ENCODE peak calls at places on chromosomes 16 and 17, in six cellular contexts. One of them, this sample, is unnamed. For H3K36me3, the result is how much of the 10 kb centered on the place peaks cover.

GRCh38 chr17:9928601-9929341 is 23.7 kb upstream of the RCVRN start:
- DNase-seq in IMR-90: peak
- DNase-seq in cardiac muscle cell: peak
- DNase-seq in tibial artery: no peak
- DNase-seq in osteoblast: no peak
- DNase-seq in CD8-positive, alpha-beta T cell: no peak
- DNase-seq in this sample: peak

GRCh38 chr17:4101127-4101798 is 41.6 kb downstream of the ZZEF1 start:
- DNase-seq in IMR-90: peak
- DNase-seq in cardiac muscle cell: no peak
- DNase-seq in tibial artery: no peak
- DNase-seq in osteoblast: no peak
- DNase-seq in CD8-positive, alpha-beta T cell: no peak
- DNase-seq in this sample: peak

GRCh38 chr16:8885674-8886592 is 3.8 kb downstream of the LITAFD start:
- DNase-seq in IMR-90: peak
- DNase-seq in cardiac muscle cell: peak
- DNase-seq in tibial artery: no peak
- DNase-seq in osteoblast: peak
- DNase-seq in CD8-positive, alpha-beta T cell: no peak
- DNase-seq in this sample: peak

GRCh38 chr17:13735861-13736260 is 134.1 kb upstream of the HS3ST3A1 start:
- DNase-seq in IMR-90: no peak
- DNase-seq in cardiac muscle cell: no peak
- DNase-seq in tibial artery: no peak
- DNase-seq in osteoblast: no peak
- DNase-seq in CD8-positive, alpha-beta T cell: no peak
- DNase-seq in this sample: no peak

GRCh38 chr16:66474750-66475199 is 47.7 kb downstream of the BEAN1 start:
- DNase-seq in IMR-90: no peak
- DNase-seq in cardiac muscle cell: no peak
- DNase-seq in tibial artery: no peak
- DNase-seq in osteoblast: peak
- DNase-seq in CD8-positive, alpha-beta T cell: peak
- DNase-seq in this sample: no peak

GRCh38 chr17:11643851-11644250 is 45.6 kb downstream of the DNAH9 start:
- DNase-seq in IMR-90: no peak
- DNase-seq in cardiac muscle cell: no peak
- DNase-seq in tibial artery: no peak
- DNase-seq in osteoblast: no peak
- DNase-seq in CD8-positive, alpha-beta T cell: no peak
- DNase-seq in this sample: no peak

GRCh38 chr16:4796982-4797804 is 2.0 kb downstream of the SMIM22 start:
- DNase-seq in IMR-90: no peak
- DNase-seq in cardiac muscle cell: no peak
- DNase-seq in tibial artery: no peak
- DNase-seq in osteoblast: peak
- DNase-seq in CD8-positive, alpha-beta T cell: no peak
- DNase-seq in this sample: no peak

GRCh38 chr16:90008708-90009145 is 10.5 kb downstream of the DBNDD1 start:
- DNase-seq in IMR-90: peak
- DNase-seq in cardiac muscle cell: no peak
- DNase-seq in tibial artery: no peak
- DNase-seq in osteoblast: peak
- DNase-seq in CD8-positive, alpha-beta T cell: peak
- DNase-seq in this sample: no peak

GRCh38 chr17:147796-148740 is 10.7 kb downstream of the SCGB1C2 start:
- DNase-seq in IMR-90: no peak
- DNase-seq in cardiac muscle cell: no peak
- DNase-seq in tibial artery: peak
- DNase-seq in osteoblast: no peak
- DNase-seq in CD8-positive, alpha-beta T cell: no peak
- DNase-seq in this sample: no peak

GRCh38 chr17:80891096-80892018 is 100.3 kb upstream of the CHMP6 start:
- DNase-seq in IMR-90: peak
- DNase-seq in cardiac muscle cell: no peak
- DNase-seq in tibial artery: peak
- DNase-seq in osteoblast: peak
- DNase-seq in CD8-positive, alpha-beta T cell: peak
- DNase-seq in this sample: peak

GRCh38 chr17:48576479-48577309 is 1.5 kb downstream of the HOXB4 start:
- DNase-seq in IMR-90: peak
- DNase-seq in cardiac muscle cell: no peak
- DNase-seq in tibial artery: no peak
- DNase-seq in osteoblast: no peak
- DNase-seq in CD8-positive, alpha-beta T cell: no peak
- DNase-seq in this sample: peak

GRCh38 chr16:48613061-48613957 is 3.3 kb upstream of the N4BP1 start:
- DNase-seq in IMR-90: peak
- DNase-seq in cardiac muscle cell: no peak
- DNase-seq in tibial artery: no peak
- DNase-seq in osteoblast: peak
- DNase-seq in CD8-positive, alpha-beta T cell: peak
- DNase-seq in this sample: peak

GRCh38 chr16:626787-627457 is 3.9 kb upstream of the WFIKKN1 start:
- DNase-seq in IMR-90: peak
- DNase-seq in cardiac muscle cell: no peak
- DNase-seq in tibial artery: no peak
- DNase-seq in osteoblast: peak
- DNase-seq in CD8-positive, alpha-beta T cell: no peak
- DNase-seq in this sample: peak

GRCh38 chr17:43942286-43942685 is at the start of gene PPY:
- DNase-seq in IMR-90: no peak
- DNase-seq in cardiac muscle cell: no peak
- DNase-seq in tibial artery: no peak
- DNase-seq in osteoblast: no peak
- DNase-seq in CD8-positive, alpha-beta T cell: no peak
- DNase-seq in this sample: no peak

GRCh38 chr16:48963306-48963705 is 318.3 kb downstream of the CBLN1 start:
- DNase-seq in IMR-90: peak
- DNase-seq in cardiac muscle cell: no peak
- DNase-seq in tibial artery: no peak
- DNase-seq in osteoblast: no peak
- DNase-seq in CD8-positive, alpha-beta T cell: no peak
- DNase-seq in this sample: peak

GRCh38 chr16:265711-266110 is 10.0 kb downstream of the RGS11 start:
- DNase-seq in IMR-90: no peak
- DNase-seq in cardiac muscle cell: no peak
- DNase-seq in tibial artery: no peak
- DNase-seq in osteoblast: peak
- DNase-seq in CD8-positive, alpha-beta T cell: no peak
- DNase-seq in this sample: no peak

GRCh38 chr17:46764709-46765401 is 53.6 kb downstream of the WNT3 start:
- DNase-seq in IMR-90: peak
- DNase-seq in cardiac muscle cell: no peak
- DNase-seq in tibial artery: no peak
- DNase-seq in osteoblast: peak
- DNase-seq in CD8-positive, alpha-beta T cell: no peak
- DNase-seq in this sample: peak

GRCh38 chr17:15966879-15967248 is 21.9 kb downstream of the ADORA2B start:
- DNase-seq in IMR-90: no peak
- DNase-seq in cardiac muscle cell: peak
- DNase-seq in tibial artery: no peak
- DNase-seq in osteoblast: no peak
- DNase-seq in CD8-positive, alpha-beta T cell: no peak
- DNase-seq in this sample: no peak

GRCh38 chr16:49489686-49490320 is 116.2 kb downstream of the C16orf78 start:
- DNase-seq in IMR-90: no peak
- DNase-seq in cardiac muscle cell: no peak
- DNase-seq in tibial artery: peak
- DNase-seq in osteoblast: peak
- DNase-seq in CD8-positive, alpha-beta T cell: no peak
- DNase-seq in this sample: no peak

GRCh38 chr17:1420163-1420562 is 20.1 kb upstream of the YWHAE start:
- DNase-seq in IMR-90: no peak
- DNase-seq in cardiac muscle cell: no peak
- DNase-seq in tibial artery: no peak
- DNase-seq in osteoblast: no peak
- DNase-seq in CD8-positive, alpha-beta T cell: no peak
- DNase-seq in this sample: no peak

GRCh38 chr17:29256735-29257466 is 10.2 kb downstream of the CRYBA1 start:
- DNase-seq in IMR-90: peak
- DNase-seq in cardiac muscle cell: no peak
- DNase-seq in tibial artery: no peak
- DNase-seq in osteoblast: no peak
- DNase-seq in CD8-positive, alpha-beta T cell: no peak
- DNase-seq in this sample: no peak

GRCh38 chr17:69870091-69870530 is 204.9 kb upstream of the KCNJ16 start:
- DNase-seq in IMR-90: peak
- DNase-seq in cardiac muscle cell: no peak
- DNase-seq in tibial artery: no peak
- DNase-seq in osteoblast: peak
- DNase-seq in CD8-positive, alpha-beta T cell: no peak
- DNase-seq in this sample: peak

GRCh38 chr16:48575471-48576050 is 34.4 kb downstream of the N4BP1 start:
- DNase-seq in IMR-90: no peak
- DNase-seq in cardiac muscle cell: no peak
- DNase-seq in tibial artery: no peak
- DNase-seq in osteoblast: no peak
- DNase-seq in CD8-positive, alpha-beta T cell: no peak
- DNase-seq in this sample: no peak

GRCh38 chr17:65370669-65371126 is 190.8 kb downstream of the AXIN2 start:
- DNase-seq in IMR-90: no peak
- DNase-seq in cardiac muscle cell: no peak
- DNase-seq in tibial artery: no peak
- DNase-seq in osteoblast: no peak
- DNase-seq in CD8-positive, alpha-beta T cell: no peak
- DNase-seq in this sample: no peak

GRCh38 chr17:73956595-73957465 is 246.6 kb upstream of the RPL38 start:
- DNase-seq in IMR-90: no peak
- DNase-seq in cardiac muscle cell: peak
- DNase-seq in tibial artery: no peak
- DNase-seq in osteoblast: no peak
- DNase-seq in CD8-positive, alpha-beta T cell: peak
- DNase-seq in this sample: no peak

DNA sequence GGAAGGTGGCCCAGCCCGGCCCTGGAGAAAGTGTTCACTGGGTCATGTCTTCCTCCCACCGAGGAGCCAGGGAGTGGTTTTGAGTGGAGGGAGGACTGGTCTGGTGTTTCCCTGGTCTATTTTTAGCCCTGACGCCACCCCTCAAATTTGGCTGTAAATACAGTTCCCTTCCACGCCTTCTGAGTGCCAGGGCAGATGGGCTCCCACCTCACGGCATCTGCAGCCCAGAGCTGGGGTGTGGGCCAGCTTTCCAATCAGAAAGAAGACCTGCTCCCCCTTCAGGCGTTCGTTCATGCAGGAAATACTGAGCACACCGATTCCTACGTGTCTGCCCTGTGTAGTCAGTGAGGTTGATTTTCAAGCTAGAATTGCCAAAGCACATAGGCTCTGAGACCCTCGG is 53.7 kb downstream of the SNX20 start:
- DNase-seq in IMR-90: no peak
- DNase-seq in cardiac muscle cell: peak
- DNase-seq in tibial artery: peak
- DNase-seq in osteoblast: no peak
- DNase-seq in CD8-positive, alpha-beta T cell: peak
- DNase-seq in this sample: no peak
- H3K36me3 ChIP-seq in IMR-90: under half
- H3K36me3 ChIP-seq in cardiac muscle cell: under half
- H3K36me3 ChIP-seq in tibial artery: half or more
- H3K36me3 ChIP-seq in osteoblast: under half
- H3K36me3 ChIP-seq in CD8-positive, alpha-beta T cell: under half
- H3K36me3 ChIP-seq in this sample: under half

GRCh38 chr16:87848676-87849345 is 20.5 kb downstream of the SLC7A5 start:
- DNase-seq in IMR-90: no peak
- DNase-seq in cardiac muscle cell: no peak
- DNase-seq in tibial artery: no peak
- DNase-seq in osteoblast: peak
- DNase-seq in CD8-positive, alpha-beta T cell: no peak
- DNase-seq in this sample: no peak

GRCh38 chr16:87846705-87847466 is 22.4 kb downstream of the SLC7A5 start:
- DNase-seq in IMR-90: no peak
- DNase-seq in cardiac muscle cell: no peak
- DNase-seq in tibial artery: no peak
- DNase-seq in osteoblast: peak
- DNase-seq in CD8-positive, alpha-beta T cell: no peak
- DNase-seq in this sample: no peak

GRCh38 chr16:87845807-87846619 is 23.3 kb downstream of the SLC7A5 start:
- DNase-seq in IMR-90: no peak
- DNase-seq in cardiac muscle cell: no peak
- DNase-seq in tibial artery: no peak
- DNase-seq in osteoblast: peak
- DNase-seq in CD8-positive, alpha-beta T cell: no peak
- DNase-seq in this sample: no peak

GRCh38 chr16:87847785-87848675 is 21.3 kb downstream of the SLC7A5 start:
- DNase-seq in IMR-90: no peak
- DNase-seq in cardiac muscle cell: no peak
- DNase-seq in tibial artery: no peak
- DNase-seq in osteoblast: peak
- DNase-seq in CD8-positive, alpha-beta T cell: no peak
- DNase-seq in this sample: no peak

GRCh38 chr16:87847467-87847784 is 21.9 kb downstream of the SLC7A5 start:
- DNase-seq in IMR-90: no peak
- DNase-seq in cardiac muscle cell: no peak
- DNase-seq in tibial artery: no peak
- DNase-seq in osteoblast: peak
- DNase-seq in CD8-positive, alpha-beta T cell: no peak
- DNase-seq in this sample: no peak
- H3K36me3 ChIP-seq in IMR-90: half or more
- H3K36me3 ChIP-seq in cardiac muscle cell: under half
- H3K36me3 ChIP-seq in tibial artery: under half
- H3K36me3 ChIP-seq in osteoblast: half or more
- H3K36me3 ChIP-seq in CD8-positive, alpha-beta T cell: under half
- H3K36me3 ChIP-seq in this sample: half or more

DNA sequence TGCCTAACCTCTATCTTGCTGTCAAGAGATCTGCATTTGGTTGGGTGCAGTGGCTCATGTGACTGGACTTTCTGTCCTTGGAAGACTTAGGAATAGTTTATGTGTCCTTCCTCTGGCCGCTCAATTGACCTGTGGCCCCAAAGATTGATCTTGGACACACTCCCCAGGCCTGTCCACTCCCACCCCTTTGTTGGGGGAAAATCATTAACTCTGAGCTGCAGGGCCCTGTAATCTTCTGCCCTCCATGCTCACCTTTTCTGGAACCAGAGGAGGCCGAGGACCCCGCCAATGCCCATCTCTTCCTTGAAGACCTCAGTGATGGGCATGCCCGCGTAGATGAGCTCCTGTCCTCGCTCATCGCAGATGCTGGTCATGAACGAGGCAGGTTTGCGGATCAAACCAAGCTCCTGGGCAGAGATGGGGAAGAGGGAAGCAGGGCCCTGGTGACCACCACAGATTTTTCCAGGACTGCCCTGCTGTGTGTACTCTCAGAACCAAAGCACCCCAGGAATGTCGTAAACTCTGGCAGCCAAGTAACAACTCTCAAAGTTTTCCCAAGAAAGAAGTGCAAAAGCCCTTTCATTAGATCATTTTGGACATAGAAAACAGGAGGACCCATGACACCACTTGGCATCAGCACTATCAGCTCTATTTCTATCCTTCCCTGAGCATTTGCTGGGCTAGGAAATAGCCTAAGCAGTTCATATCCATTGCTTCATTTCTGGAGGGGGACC is 8.5 kb upstream of the KLHL11 start:
- DNase-seq in IMR-90: no peak
- DNase-seq in cardiac muscle cell: no peak
- DNase-seq in tibial artery: no peak
- DNase-seq in osteoblast: no peak
- DNase-seq in CD8-positive, alpha-beta T cell: no peak
- DNase-seq in this sample: no peak
- H3K36me3 ChIP-seq in IMR-90: half or more
- H3K36me3 ChIP-seq in cardiac muscle cell: under half
- H3K36me3 ChIP-seq in tibial artery: half or more
- H3K36me3 ChIP-seq in osteoblast: half or more
- H3K36me3 ChIP-seq in CD8-positive, alpha-beta T cell: under half
- H3K36me3 ChIP-seq in this sample: half or more

GRCh38 chr17:75793453-75793852 is 8.8 kb downstream of the UNK start:
- DNase-seq in IMR-90: no peak
- DNase-seq in cardiac muscle cell: no peak
- DNase-seq in tibial artery: no peak
- DNase-seq in osteoblast: no peak
- DNase-seq in CD8-positive, alpha-beta T cell: no peak
- DNase-seq in this sample: no peak
- H3K36me3 ChIP-seq in IMR-90: under half
- H3K36me3 ChIP-seq in cardiac muscle cell: under half
- H3K36me3 ChIP-seq in tibial artery: under half
- H3K36me3 ChIP-seq in osteoblast: under half
- H3K36me3 ChIP-seq in CD8-positive, alpha-beta T cell: under half
- H3K36me3 ChIP-seq in this sample: half or more

This sample was measured in mesenchymal stem cell.